ENCODE peak calls at places on chromosomes 13 and 19, in five cellular contexts. K, Q, C, R and T are unnamed samples. For H3K4me1, the result is how much of the 10 kb centered on the place peaks cover.

GRCh38 chr13:98468929-98469328 is 108.0 kb downstream of the STK24 start:
- DNase-seq in R (no peak), K (no peak), Q (peak), C (no peak), T (peak)

GRCh38 chr13:48892311-48892710 is 83.4 kb upstream of the FNDC3A start:
- DNase-seq in Q (no peak), R (no peak), C (no peak), K (no peak), T (no peak)

GRCh38 chr19:58558066-58558622 is at the start of gene UBE2M:
- DNase-seq in K (peak), R (no peak), C (no peak), Q (peak), T (peak)

GRCh38 chr19:8352134-8352827 is 9.2 kb upstream of the KANK3 start:
- DNase-seq in Q (no peak), K (no peak), R (no peak), C (no peak), T (no peak)

GRCh38 chr19:3969435-3970312 is 1.2 kb downstream of the DAPK3 start:
- DNase-seq in Q (peak), R (no peak), C (no peak), K (no peak), T (no peak)

GRCh38 chr19:51830263-51830662 is 35.3 kb downstream of the FPR3 start:
- DNase-seq in C (no peak), K (no peak), R (no peak), Q (no peak), T (no peak)

GRCh38 chr13:113216165-113217056 is 7.0 kb downstream of the CUL4A start:
- DNase-seq in K (peak), R (no peak), Q (no peak), C (no peak), T (no peak)

GRCh38 chr19:11452814-11453335 is 17.4 kb downstream of the PRKCSH start:
- DNase-seq in Q (no peak), R (no peak), C (no peak), K (no peak), T (no peak)

GRCh38 chr19:10510301-10510802 is 6.9 kb downstream of the S1PR5 start:
- DNase-seq in K (no peak), Q (no peak), C (peak), R (no peak), T (no peak)

GRCh38 chr13:42964681-42965305 is 27.2 kb downstream of the EPSTI1 start:
- DNase-seq in Q (no peak), K (no peak), C (no peak), R (no peak), T (no peak)

GRCh38 chr13:84187626-84188025 is 305.4 kb upstream of the SLITRK1 start:
- DNase-seq in C (no peak), R (no peak), Q (no peak), K (no peak), T (no peak)

GRCh38 chr19:49570138-49570856 is 10.1 kb downstream of the NOSIP start:
- DNase-seq in R (peak), K (peak), C (peak), Q (no peak), T (no peak)

GRCh38 chr13:112771139-112771876 is 81.5 kb downstream of the ATP11A start:
- DNase-seq in C (no peak), R (no peak), K (no peak), Q (no peak), T (no peak)

DNA sequence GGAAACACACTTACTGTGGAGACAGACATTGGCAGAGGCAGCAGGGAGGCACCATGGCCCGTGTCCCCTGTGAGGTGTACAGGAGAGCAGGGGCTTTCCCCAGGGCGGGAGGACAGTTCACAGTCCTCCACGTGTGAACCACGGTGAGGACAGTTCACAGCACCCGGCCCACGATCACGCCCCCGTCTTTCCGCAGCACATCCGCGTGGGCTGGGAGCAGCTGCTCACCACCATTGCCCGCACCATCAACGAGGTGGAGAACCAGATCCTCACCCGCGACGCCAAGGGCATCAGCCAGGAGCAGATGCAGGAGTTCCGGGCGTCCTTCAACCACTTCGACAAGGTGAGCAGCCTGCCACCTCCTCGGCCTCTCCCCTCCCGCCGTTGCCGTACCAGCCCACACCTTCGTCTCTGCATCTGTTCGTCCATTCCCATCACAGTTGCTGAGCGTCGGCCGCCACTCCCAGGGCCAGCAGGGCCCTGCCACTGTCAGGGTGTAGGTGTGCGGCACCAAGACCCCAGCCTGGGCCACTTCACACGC is 17.4 kb downstream of the CAPN12 start:
- DNase-seq in C (no peak), K (peak), Q (no peak), R (no peak), T (peak)
- H3K27ac ChIP-seq in C (no peak), K (no peak), Q (peak), R (peak), T (peak)

GRCh38 chr19:16260794-16261161 is 63.1 kb downstream of the AP1M1 start:
- DNase-seq in Q (no peak), C (no peak), R (no peak), K (no peak), T (no peak)
- H3K4me1 ChIP-seq in Q (under half), C (half or more), R (under half), K (half or more), T (under half)

GRCh38 chr19:41195675-41196497 is 2.9 kb downstream of the CYP2S1 start:
- DNase-seq in C (no peak), K (no peak), R (no peak), Q (no peak), T (no peak)

GRCh38 chr19:41189425-41190065 is 3.5 kb upstream of the CYP2S1 start:
- DNase-seq in K (no peak), C (no peak), R (no peak), Q (no peak), T (no peak)

GRCh38 chr19:41193420-41194156 is 569 bp downstream of the CYP2S1 start:
- DNase-seq in K (no peak), C (no peak), Q (no peak), R (no peak), T (no peak)

GRCh38 chr19:41194157-41194552 is 1.1 kb downstream of the CYP2S1 start:
- DNase-seq in K (no peak), R (no peak), C (no peak), Q (no peak), T (no peak)

DNA sequence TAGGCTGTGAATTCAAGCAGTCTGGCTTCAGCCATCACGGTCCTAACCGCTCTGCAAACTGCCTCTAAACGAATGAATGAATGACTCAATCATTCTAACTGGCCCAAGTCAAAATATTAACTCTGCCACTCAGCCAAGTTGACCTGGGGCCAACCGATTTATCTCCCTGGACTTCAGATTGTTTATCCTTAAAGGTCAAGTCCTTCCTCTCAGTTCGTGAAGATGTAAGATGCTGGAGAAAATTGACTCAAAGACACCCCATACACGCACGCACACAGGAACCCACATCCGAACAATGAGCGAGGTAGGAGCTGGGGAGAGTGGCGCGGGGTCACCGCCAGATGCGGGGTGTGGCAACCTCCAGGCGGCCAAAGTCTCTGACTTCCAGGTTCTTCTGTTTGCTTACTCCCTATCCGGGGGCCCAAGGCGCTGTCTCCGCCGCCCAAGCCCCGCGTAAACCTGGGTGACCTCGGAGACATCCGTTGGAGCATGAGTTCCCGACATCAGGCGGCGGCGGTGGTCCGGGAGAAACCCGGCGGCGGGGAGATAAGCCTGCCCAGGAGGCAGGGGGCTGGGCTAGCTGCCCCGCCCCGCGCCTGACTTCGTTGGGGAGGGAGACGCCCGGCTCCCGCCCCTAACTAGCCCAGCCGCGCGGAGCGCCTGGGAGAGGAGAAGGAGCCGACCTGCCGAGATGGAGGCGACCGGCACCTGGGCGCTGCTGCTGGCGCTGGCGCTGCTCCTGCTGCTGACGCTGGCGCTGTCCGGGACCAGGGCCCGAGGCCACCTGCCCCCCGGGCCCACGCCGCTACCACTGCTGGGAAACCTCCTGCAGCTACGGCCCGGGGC is at the start of gene CYP2S1:
- DNase-seq in R (no peak), K (no peak), Q (no peak), C (no peak), T (no peak)
- H3K27ac ChIP-seq in R (no peak), K (no peak), Q (no peak), C (no peak), T (no peak)

GRCh38 chr19:46622118-46622446 is 2.8 kb downstream of the PTGIR start:
- DNase-seq in Q (no peak), R (no peak), C (no peak), K (no peak), T (no peak)
- H3K4me1 ChIP-seq in Q (under half), R (under half), C (half or more), K (half or more), T (under half)

GRCh38 chr19:42198676-42199439 is 18.6 kb downstream of the DEDD2 start:
- DNase-seq in R (no peak), C (peak), Q (no peak), K (no peak), T (peak)
- H3K27ac ChIP-seq in R (no peak), C (peak), Q (no peak), K (no peak), T (no peak)